ENCODE peak calls at places on chromosomes 11 and 22, in five cellular contexts. M is H1, U is SK-N-SH, T is HepG2, K is K562. W is an unnamed sample.
A peak's percentile ranks its signal among the peaks of the same experiment; 100 is the strongest.

GRCh38 chr22:30094804-30095203 is 14.5 kb downstream of the HORMAD2 start:
- DNase-seq in M (no peak), U (no peak), T (no peak), K (no peak), W (no peak)

GRCh38 chr11:76512851-76513653 is 68.2 kb downstream of the EMSY start:
- DNase-seq in M (no peak), U (peak; percentile 13), T (no peak), K (no peak), W (peak; percentile 16)

GRCh38 chr22:24030186-24030702 is 19.1 kb downstream of the CABIN1 start:
- DNase-seq in M (no peak), U (no peak), T (no peak), K (no peak), W (no peak)

GRCh38 chr22:35258144-35258988 is 1.1 kb downstream of the HMGXB4 start:
- DNase-seq in M (no peak), U (peak; percentile 48), T (no peak), K (peak; percentile 11), W (no peak)

GRCh38 chr11:108221981-108222685 is at the start of gene NPAT:
- DNase-seq in M (no peak), U (no peak), T (no peak), K (peak; percentile 13), W (no peak)

GRCh38 chr22:48373626-48374173 is 1454.0 kb downstream of the BRD1 start:
- DNase-seq in M (no peak), U (no peak), T (no peak), K (no peak), W (no peak)

GRCh38 chr22:49242480-49242879 is 585.2 kb downstream of the BRD1 start:
- DNase-seq in M (no peak), U (no peak), T (no peak), K (no peak), W (no peak)

GRCh38 chr11:31870609-31871309 is 59.6 kb upstream of the PAX6 start:
- DNase-seq in M (peak; percentile 68), U (peak; percentile 49), T (peak; percentile 43), K (peak; percentile 38), W (peak; percentile 48)

GRCh38 chr11:120121914-120122473 is 15.9 kb downstream of the TRIM29 start:
- DNase-seq in M (no peak), U (no peak), T (peak; percentile 49), K (no peak), W (no peak)

GRCh38 chr11:69403556-69404215 is 77.8 kb upstream of the LINC01488 start:
- DNase-seq in M (no peak), U (no peak), T (no peak), K (no peak), W (no peak)

GRCh38 chr11:78688460-78688859 is 113.8 kb upstream of the NARS2 start:
- DNase-seq in M (no peak), U (no peak), T (no peak), K (no peak), W (no peak)

GRCh38 chr11:114153224-114153623 is 93.7 kb downstream of the ZBTB16 start:
- DNase-seq in M (no peak), U (no peak), T (no peak), K (no peak), W (no peak)

GRCh38 chr11:65311197-65311631 is 3.5 kb upstream of the CDC42EP2 start:
- DNase-seq in M (no peak), U (no peak), T (no peak), K (no peak), W (no peak)

GRCh38 chr22:47133263-47133662 is 370.8 kb downstream of the TBC1D22A start:
- DNase-seq in M (no peak), U (no peak), T (no peak), K (no peak), W (no peak)

GRCh38 chr11:20090654-20091374 is 69.5 kb downstream of the DBX1 start:
- DNase-seq in M (no peak), U (no peak), T (no peak), K (peak; percentile 28), W (no peak)

GRCh38 chr11:19187880-19188279 is 13.9 kb downstream of the CSRP3 start:
- DNase-seq in M (no peak), U (no peak), T (peak; percentile 46), K (no peak), W (no peak)

GRCh38 chr11:114571712-114572111 is 12.0 kb upstream of the NXPE1 start:
- DNase-seq in M (no peak), U (no peak), T (no peak), K (no peak), W (no peak)

GRCh38 chr11:118163494-118163893 is 10.9 kb upstream of the SCN4B start:
- DNase-seq in M (no peak), U (no peak), T (no peak), K (no peak), W (no peak)

GRCh38 chr22:17451251-17451765 is 82.0 kb downstream of the CECR2 start:
- DNase-seq in M (no peak), U (no peak), T (no peak), K (no peak), W (no peak)

GRCh38 chr11:64086263-64086938 is 50.7 kb downstream of the FLRT1 start:
- DNase-seq in M (no peak), U (no peak), T (no peak), K (no peak), W (no peak)

GRCh38 chr11:64089493-64089892 is 53.8 kb downstream of the FLRT1 start:
- DNase-seq in M (no peak), U (no peak), T (no peak), K (no peak), W (no peak)

GRCh38 chr11:64089915-64090810 is 54.4 kb downstream of the FLRT1 start:
- DNase-seq in M (no peak), U (no peak), T (no peak), K (no peak), W (no peak)

GRCh38 chr11:64089027-64089360 is 53.3 kb downstream of the FLRT1 start:
- DNase-seq in M (no peak), U (no peak), T (no peak), K (no peak), W (no peak)

GRCh38 chr11:64088159-64089026 is 52.7 kb downstream of the FLRT1 start:
- DNase-seq in M (peak; percentile 38), U (no peak), T (peak; percentile 45), K (no peak), W (peak; percentile 6)
- TF ChIP-seq YY1 in M (no peak), U (no peak), T (no peak), K (no peak), W (no peak)

DNA sequence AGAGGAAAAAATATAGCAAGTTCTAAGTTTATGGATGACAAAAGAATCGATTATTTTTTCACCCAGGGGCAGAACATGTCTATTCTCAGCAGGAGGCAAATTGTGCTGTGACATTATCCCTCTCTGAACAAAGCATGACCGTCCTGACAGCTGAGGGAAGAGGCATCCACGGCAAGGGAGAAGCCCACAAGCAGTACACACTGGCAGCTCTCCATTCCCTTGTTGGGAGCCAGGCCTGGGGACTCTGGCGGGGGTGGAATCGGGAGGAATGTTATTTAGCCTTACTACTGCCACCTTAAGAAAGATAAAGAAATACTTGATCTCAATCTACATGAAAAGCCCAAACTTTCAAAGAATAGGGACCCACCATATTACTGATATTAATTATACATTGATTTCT is 3.4 kb downstream of the KIRREL3 start:
- DNase-seq in M (no peak), U (no peak), T (no peak), K (no peak), W (no peak)
- H3K79me2 ChIP-seq in M (no peaks in the 10 kb centered on the region), U (peaks cover 66% of the 10 kb centered on the region), T (no peaks in the 10 kb centered on the region), K (no peaks in the 10 kb centered on the region), W (no peaks in the 10 kb centered on the region)

GRCh38 chr11:91717169-91717568 is 507.4 kb upstream of the FAT3 start:
- DNase-seq in M (no peak), U (no peak), T (no peak), K (no peak), W (no peak)
- TF ChIP-seq YY1 in M (no peak), U (no peak), T (no peak), K (no peak), W (no peak)

GRCh38 chr22:42830161-42830560 is 26.9 kb downstream of the ARFGAP3 start:
- DNase-seq in M (no peak), U (no peak), T (no peak), K (no peak), W (no peak)
- H3K79me2 ChIP-seq in M (no peaks in the 10 kb centered on the region), U (no peaks in the 10 kb centered on the region), T (no peaks in the 10 kb centered on the region), K (no peaks in the 10 kb centered on the region), W (no peaks in the 10 kb centered on the region)

GRCh38 chr11:15196704-15197103 is 82.0 kb downstream of the INSC start:
- DNase-seq in M (no peak), U (no peak), T (no peak), K (no peak), W (no peak)

GRCh38 chr11:15195454-15196200 is 80.9 kb downstream of the INSC start:
- DNase-seq in M (no peak), U (no peak), T (peak; percentile 55), K (no peak), W (no peak)

GRCh38 chr11:15198284-15198683 is 83.6 kb downstream of the INSC start:
- DNase-seq in M (no peak), U (no peak), T (no peak), K (no peak), W (no peak)

GRCh38 chr11:15199693-15200092 is 85.0 kb downstream of the INSC start:
- DNase-seq in M (no peak), U (no peak), T (no peak), K (no peak), W (no peak)

GRCh38 chr11:15197696-15198095 is 83.0 kb downstream of the INSC start:
- DNase-seq in M (no peak), U (no peak), T (no peak), K (no peak), W (no peak)
- TF ChIP-seq YY1 in M (no peak), U (no peak), T (no peak), K (no peak), W (no peak)

DNA sequence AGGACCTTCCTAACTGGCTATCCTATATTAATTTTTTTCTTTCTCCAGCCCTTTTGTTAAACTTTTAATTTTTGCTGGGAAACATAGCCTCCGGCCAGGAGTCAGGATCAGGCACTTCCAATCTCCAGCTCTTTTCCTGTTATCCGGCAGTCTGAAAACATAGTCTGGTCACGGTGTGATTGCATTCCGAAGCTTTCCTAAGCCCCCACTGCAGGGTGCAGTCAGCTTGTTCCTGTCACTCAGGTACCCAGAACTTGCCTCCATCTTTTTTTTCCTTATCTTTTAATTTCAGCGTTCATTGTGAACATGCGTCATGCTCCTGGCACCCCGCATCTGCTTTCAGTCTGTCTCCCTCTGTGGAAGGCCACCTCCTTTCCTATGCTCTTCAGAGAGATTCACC is 59.4 kb downstream of the GRK3 start:
- DNase-seq in M (no peak), U (no peak), T (no peak), K (no peak), W (no peak)
- H3K79me2 ChIP-seq in M (no peaks in the 10 kb centered on the region), U (no peaks in the 10 kb centered on the region), T (no peaks in the 10 kb centered on the region), K (no peaks in the 10 kb centered on the region), W (no peaks in the 10 kb centered on the region)

W was measured in HCT116.